ENCODE peak calls at places on chromosomes 1 and 21, in ten cellular contexts. One of them, this sample, is unnamed.

GRCh38 chr1:12556368-12556930 is 61.6 kb downstream of the DHRS3 start:
- DNase-seq in IMR-90: peak; percentile 93
- DNase-seq in GM23248: peak; percentile 84
- DNase-seq in stomach: no peak
- DNase-seq in uterus: peak; percentile 78
- DNase-seq in ovary: peak; percentile 78
- DNase-seq in heart left ventricle: peak; percentile 42
- DNase-seq in HAP-1: peak; percentile 4
- DNase-seq in endothelial cell of umbilical vein: no peak
- DNase-seq in SK-N-SH: no peak
- DNase-seq in this sample: peak; percentile 86

GRCh38 chr1:231630558-231631205 is 4.1 kb downstream of the DISC1 start:
- DNase-seq in IMR-90: peak; percentile 77
- DNase-seq in GM23248: peak; percentile 64
- DNase-seq in stomach: no peak
- DNase-seq in uterus: no peak
- DNase-seq in ovary: no peak
- DNase-seq in heart left ventricle: no peak
- DNase-seq in HAP-1: no peak
- DNase-seq in endothelial cell of umbilical vein: no peak
- DNase-seq in SK-N-SH: no peak
- DNase-seq in this sample: no peak

GRCh38 chr1:212605441-212605976 is 3.1 kb upstream of the ATF3 start:
- DNase-seq in IMR-90: no peak
- DNase-seq in GM23248: peak; percentile 45
- DNase-seq in stomach: no peak
- DNase-seq in uterus: no peak
- DNase-seq in ovary: no peak
- DNase-seq in heart left ventricle: no peak
- DNase-seq in HAP-1: peak; percentile 46
- DNase-seq in endothelial cell of umbilical vein: peak; percentile 19
- DNase-seq in SK-N-SH: no peak
- DNase-seq in this sample: no peak

GRCh38 chr21:36465481-36465880 is 14.4 kb downstream of the CLDN14 start:
- DNase-seq in IMR-90: no peak
- DNase-seq in GM23248: no peak
- DNase-seq in stomach: no peak
- DNase-seq in uterus: no peak
- DNase-seq in ovary: no peak
- DNase-seq in heart left ventricle: no peak
- DNase-seq in HAP-1: no peak
- DNase-seq in endothelial cell of umbilical vein: peak; percentile 11
- DNase-seq in SK-N-SH: no peak
- DNase-seq in this sample: no peak

GRCh38 chr1:100622966-100623762 is 85.2 kb downstream of the GPR88 start:
- DNase-seq in IMR-90: peak; percentile 93
- DNase-seq in GM23248: peak; percentile 84
- DNase-seq in stomach: no peak
- DNase-seq in uterus: no peak
- DNase-seq in ovary: no peak
- DNase-seq in heart left ventricle: no peak
- DNase-seq in HAP-1: no peak
- DNase-seq in endothelial cell of umbilical vein: no peak
- DNase-seq in SK-N-SH: no peak
- DNase-seq in this sample: no peak

GRCh38 chr1:63698001-63698838 is 75.6 kb upstream of the ROR1 start:
- DNase-seq in IMR-90: peak; percentile 33
- DNase-seq in GM23248: peak; percentile 64
- DNase-seq in stomach: peak; percentile 67
- DNase-seq in uterus: no peak
- DNase-seq in ovary: no peak
- DNase-seq in heart left ventricle: peak; percentile 69
- DNase-seq in HAP-1: no peak
- DNase-seq in endothelial cell of umbilical vein: peak; percentile 84
- DNase-seq in SK-N-SH: no peak
- DNase-seq in this sample: no peak

GRCh38 chr1:239387304-239388231 is 1.2 kb downstream of the CHRM3 start:
- DNase-seq in IMR-90: no peak
- DNase-seq in GM23248: no peak
- DNase-seq in stomach: peak; percentile 29
- DNase-seq in uterus: no peak
- DNase-seq in ovary: no peak
- DNase-seq in heart left ventricle: no peak
- DNase-seq in HAP-1: no peak
- DNase-seq in endothelial cell of umbilical vein: no peak
- DNase-seq in SK-N-SH: peak; percentile 73
- DNase-seq in this sample: peak; percentile 12

GRCh38 chr1:101314244-101314643 is 77.4 kb downstream of the S1PR1 start:
- DNase-seq in IMR-90: peak; percentile 62
- DNase-seq in GM23248: peak; percentile 69
- DNase-seq in stomach: no peak
- DNase-seq in uterus: no peak
- DNase-seq in ovary: no peak
- DNase-seq in heart left ventricle: no peak
- DNase-seq in HAP-1: no peak
- DNase-seq in endothelial cell of umbilical vein: no peak
- DNase-seq in SK-N-SH: no peak
- DNase-seq in this sample: peak; percentile 46

GRCh38 chr1:170765279-170765678 is 101.3 kb downstream of the PRRX1 start:
- DNase-seq in IMR-90: no peak
- DNase-seq in GM23248: no peak
- DNase-seq in stomach: no peak
- DNase-seq in uterus: no peak
- DNase-seq in ovary: no peak
- DNase-seq in heart left ventricle: no peak
- DNase-seq in HAP-1: no peak
- DNase-seq in endothelial cell of umbilical vein: no peak
- DNase-seq in SK-N-SH: no peak
- DNase-seq in this sample: no peak

GRCh38 chr1:67771152-67771551 is 62.1 kb downstream of the GNG12 start:
- DNase-seq in IMR-90: peak; percentile 92
- DNase-seq in GM23248: peak; percentile 88
- DNase-seq in stomach: peak; percentile 74
- DNase-seq in uterus: no peak
- DNase-seq in ovary: no peak
- DNase-seq in heart left ventricle: no peak
- DNase-seq in HAP-1: no peak
- DNase-seq in endothelial cell of umbilical vein: peak; percentile 73
- DNase-seq in SK-N-SH: no peak
- DNase-seq in this sample: peak; percentile 86

GRCh38 chr1:247096544-247096943 is 7.6 kb downstream of the ZNF669 start:
- DNase-seq in IMR-90: no peak
- DNase-seq in GM23248: no peak
- DNase-seq in stomach: no peak
- DNase-seq in uterus: no peak
- DNase-seq in ovary: no peak
- DNase-seq in heart left ventricle: no peak
- DNase-seq in HAP-1: no peak
- DNase-seq in endothelial cell of umbilical vein: no peak
- DNase-seq in SK-N-SH: no peak
- DNase-seq in this sample: no peak

GRCh38 chr1:247100676-247101279 is 3.4 kb downstream of the ZNF669 start:
- DNase-seq in IMR-90: no peak
- DNase-seq in GM23248: no peak
- DNase-seq in stomach: no peak
- DNase-seq in uterus: no peak
- DNase-seq in ovary: no peak
- DNase-seq in heart left ventricle: no peak
- DNase-seq in HAP-1: no peak
- DNase-seq in endothelial cell of umbilical vein: no peak
- DNase-seq in SK-N-SH: no peak
- DNase-seq in this sample: no peak

GRCh38 chr1:247102381-247102780 is 1.8 kb downstream of the ZNF669 start:
- DNase-seq in IMR-90: peak; percentile 76
- DNase-seq in GM23248: peak; percentile 87
- DNase-seq in stomach: no peak
- DNase-seq in uterus: no peak
- DNase-seq in ovary: no peak
- DNase-seq in heart left ventricle: no peak
- DNase-seq in HAP-1: no peak
- DNase-seq in endothelial cell of umbilical vein: no peak
- DNase-seq in SK-N-SH: no peak
- DNase-seq in this sample: no peak

GRCh38 chr1:247096112-247096511 is 8.0 kb downstream of the ZNF669 start:
- DNase-seq in IMR-90: no peak
- DNase-seq in GM23248: no peak
- DNase-seq in stomach: no peak
- DNase-seq in uterus: no peak
- DNase-seq in ovary: no peak
- DNase-seq in heart left ventricle: no peak
- DNase-seq in HAP-1: no peak
- DNase-seq in endothelial cell of umbilical vein: no peak
- DNase-seq in SK-N-SH: no peak
- DNase-seq in this sample: no peak

DNA sequence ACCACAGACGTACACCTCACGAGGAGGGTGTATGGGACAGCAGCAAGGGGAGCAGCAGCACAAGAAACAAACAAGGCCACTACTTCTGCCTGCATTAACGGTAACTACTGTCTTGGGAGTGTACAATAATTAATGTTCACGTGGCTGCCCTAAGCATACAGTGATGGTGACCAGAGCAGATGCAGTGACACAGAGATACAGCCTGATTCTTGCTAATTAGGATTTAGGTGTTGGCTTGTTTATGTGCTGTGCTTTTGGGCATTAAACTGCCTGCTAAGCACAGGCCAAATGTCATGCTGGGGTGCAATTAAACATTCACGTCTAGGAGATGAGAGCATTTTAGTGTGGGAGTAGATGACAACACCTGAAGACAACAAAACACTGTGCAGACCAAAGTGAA is 7.2 kb downstream of the ZNF669 start:
- DNase-seq in IMR-90: no peak
- DNase-seq in GM23248: no peak
- DNase-seq in stomach: no peak
- DNase-seq in uterus: no peak
- DNase-seq in ovary: no peak
- DNase-seq in heart left ventricle: no peak
- DNase-seq in HAP-1: no peak
- DNase-seq in endothelial cell of umbilical vein: no peak
- DNase-seq in SK-N-SH: no peak
- DNase-seq in this sample: no peak
- H3K9me3 ChIP-seq in IMR-90: peaks cover 33% of the 10 kb centered on the region
- H3K9me3 ChIP-seq in GM23248: no peaks in the 10 kb centered on the region
- H3K9me3 ChIP-seq in stomach: peaks cover 53% of the 10 kb centered on the region
- H3K9me3 ChIP-seq in uterus: no peaks in the 10 kb centered on the region
- H3K9me3 ChIP-seq in ovary: no peaks in the 10 kb centered on the region
- H3K9me3 ChIP-seq in heart left ventricle: peaks cover 21% of the 10 kb centered on the region
- H3K9me3 ChIP-seq in HAP-1: peaks cover 19% of the 10 kb centered on the region
- H3K9me3 ChIP-seq in endothelial cell of umbilical vein: peaks cover 13% of the 10 kb centered on the region
- H3K9me3 ChIP-seq in SK-N-SH: peaks cover 7% of the 10 kb centered on the region
- H3K9me3 ChIP-seq in this sample: peaks cover 38% of the 10 kb centered on the region

GRCh38 chr1:10821388-10821787 is 24.9 kb upstream of the CASZ1 start:
- DNase-seq in IMR-90: no peak
- DNase-seq in GM23248: no peak
- DNase-seq in stomach: no peak
- DNase-seq in uterus: no peak
- DNase-seq in ovary: no peak
- DNase-seq in heart left ventricle: no peak
- DNase-seq in HAP-1: no peak
- DNase-seq in endothelial cell of umbilical vein: no peak
- DNase-seq in SK-N-SH: no peak
- DNase-seq in this sample: no peak

GRCh38 chr1:10819198-10819901 is 22.9 kb upstream of the CASZ1 start:
- DNase-seq in IMR-90: no peak
- DNase-seq in GM23248: no peak
- DNase-seq in stomach: no peak
- DNase-seq in uterus: no peak
- DNase-seq in ovary: no peak
- DNase-seq in heart left ventricle: no peak
- DNase-seq in HAP-1: no peak
- DNase-seq in endothelial cell of umbilical vein: no peak
- DNase-seq in SK-N-SH: no peak
- DNase-seq in this sample: no peak

GRCh38 chr1:10823000-10823401 is 26.6 kb upstream of the CASZ1 start:
- DNase-seq in IMR-90: no peak
- DNase-seq in GM23248: no peak
- DNase-seq in stomach: peak; percentile 57
- DNase-seq in uterus: peak; percentile 38
- DNase-seq in ovary: no peak
- DNase-seq in heart left ventricle: peak; percentile 34
- DNase-seq in HAP-1: no peak
- DNase-seq in endothelial cell of umbilical vein: no peak
- DNase-seq in SK-N-SH: no peak
- DNase-seq in this sample: no peak

GRCh38 chr1:10818262-10819197 is 22.1 kb upstream of the CASZ1 start:
- DNase-seq in IMR-90: no peak
- DNase-seq in GM23248: no peak
- DNase-seq in stomach: peak; percentile 80
- DNase-seq in uterus: no peak
- DNase-seq in ovary: no peak
- DNase-seq in heart left ventricle: no peak
- DNase-seq in HAP-1: no peak
- DNase-seq in endothelial cell of umbilical vein: no peak
- DNase-seq in SK-N-SH: no peak
- DNase-seq in this sample: no peak

DNA sequence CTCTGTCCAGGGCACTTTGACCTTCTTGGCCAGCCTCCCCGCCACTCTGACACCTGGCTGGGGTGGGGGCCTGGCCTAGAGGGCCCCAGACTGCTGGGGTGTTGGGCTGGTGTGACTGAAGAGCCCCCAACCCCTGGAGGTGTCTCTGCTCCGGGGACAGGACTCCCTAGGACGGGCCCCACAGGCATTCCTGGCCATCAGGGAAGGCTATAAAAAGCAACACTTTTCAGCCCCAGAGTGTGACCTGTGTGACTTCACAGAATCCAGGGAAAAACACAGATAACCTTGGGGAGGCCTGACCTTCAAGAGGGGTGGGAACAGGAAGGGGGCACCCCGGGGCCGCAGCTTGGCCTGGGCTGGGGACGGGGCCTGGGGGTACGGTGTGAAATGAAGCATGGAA is 24.0 kb upstream of the CASZ1 start:
- DNase-seq in IMR-90: no peak
- DNase-seq in GM23248: no peak
- DNase-seq in stomach: no peak
- DNase-seq in uterus: no peak
- DNase-seq in ovary: no peak
- DNase-seq in heart left ventricle: peak; percentile 49
- DNase-seq in HAP-1: no peak
- DNase-seq in endothelial cell of umbilical vein: no peak
- DNase-seq in SK-N-SH: no peak
- DNase-seq in this sample: no peak
- H3K9me3 ChIP-seq in IMR-90: no peaks in the 10 kb centered on the region
- H3K9me3 ChIP-seq in GM23248: no peaks in the 10 kb centered on the region
- H3K9me3 ChIP-seq in stomach: no peaks in the 10 kb centered on the region
- H3K9me3 ChIP-seq in uterus: no peaks in the 10 kb centered on the region
- H3K9me3 ChIP-seq in ovary: no peaks in the 10 kb centered on the region
- H3K9me3 ChIP-seq in heart left ventricle: no peaks in the 10 kb centered on the region
- H3K9me3 ChIP-seq in HAP-1: no peaks in the 10 kb centered on the region
- H3K9me3 ChIP-seq in endothelial cell of umbilical vein: no peaks in the 10 kb centered on the region
- H3K9me3 ChIP-seq in SK-N-SH: no peaks in the 10 kb centered on the region
- H3K9me3 ChIP-seq in this sample: no peaks in the 10 kb centered on the region

GRCh38 chr1:157213836-157214235 is 75.6 kb upstream of the ETV3 start:
- DNase-seq in IMR-90: no peak
- DNase-seq in GM23248: no peak
- DNase-seq in stomach: no peak
- DNase-seq in uterus: no peak
- DNase-seq in ovary: no peak
- DNase-seq in heart left ventricle: no peak
- DNase-seq in HAP-1: no peak
- DNase-seq in endothelial cell of umbilical vein: no peak
- DNase-seq in SK-N-SH: no peak
- DNase-seq in this sample: no peak
- H3K9me3 ChIP-seq in IMR-90: no peaks in the 10 kb centered on the region
- H3K9me3 ChIP-seq in GM23248: no peaks in the 10 kb centered on the region
- H3K9me3 ChIP-seq in stomach: peaks cover 28% of the 10 kb centered on the region
- H3K9me3 ChIP-seq in uterus: peaks cover 9% of the 10 kb centered on the region
- H3K9me3 ChIP-seq in ovary: no peaks in the 10 kb centered on the region
- H3K9me3 ChIP-seq in heart left ventricle: peaks cover 29% of the 10 kb centered on the region
- H3K9me3 ChIP-seq in HAP-1: no peaks in the 10 kb centered on the region
- H3K9me3 ChIP-seq in endothelial cell of umbilical vein: no peaks in the 10 kb centered on the region
- H3K9me3 ChIP-seq in SK-N-SH: no peaks in the 10 kb centered on the region
- H3K9me3 ChIP-seq in this sample: peaks cover 16% of the 10 kb centered on the region

GRCh38 chr1:9448132-9449105 is 90.8 kb upstream of the SLC25A33 start:
- DNase-seq in IMR-90: peak; percentile 23
- DNase-seq in GM23248: no peak
- DNase-seq in stomach: no peak
- DNase-seq in uterus: no peak
- DNase-seq in ovary: no peak
- DNase-seq in heart left ventricle: no peak
- DNase-seq in HAP-1: no peak
- DNase-seq in endothelial cell of umbilical vein: peak; percentile 36
- DNase-seq in SK-N-SH: peak; percentile 35
- DNase-seq in this sample: no peak
- H3K9me3 ChIP-seq in IMR-90: no peaks in the 10 kb centered on the region
- H3K9me3 ChIP-seq in GM23248: no peaks in the 10 kb centered on the region
- H3K9me3 ChIP-seq in stomach: no peaks in the 10 kb centered on the region
- H3K9me3 ChIP-seq in uterus: no peaks in the 10 kb centered on the region
- H3K9me3 ChIP-seq in ovary: no peaks in the 10 kb centered on the region
- H3K9me3 ChIP-seq in heart left ventricle: no peaks in the 10 kb centered on the region
- H3K9me3 ChIP-seq in HAP-1: no peaks in the 10 kb centered on the region
- H3K9me3 ChIP-seq in endothelial cell of umbilical vein: no peaks in the 10 kb centered on the region
- H3K9me3 ChIP-seq in SK-N-SH: no peaks in the 10 kb centered on the region
- H3K9me3 ChIP-seq in this sample: no peaks in the 10 kb centered on the region

This sample was measured in MG63.